ENCODE peak calls at places on chromosomes 2 and 18, in four cellular contexts. P, X, B and U are unnamed samples.

GRCh38 chr18:3675994-3676393 is 226.0 kb downstream of the TGIF1 start:
- DNase-seq in B (no peak), X (peak), P (no peak), U (no peak)

GRCh38 chr2:113700186-113700841 is 56.1 kb downstream of the SLC35F5 start:
- DNase-seq in X (no peak), B (no peak), P (peak), U (peak)

GRCh38 chr2:215392164-215392563 is 43.7 kb downstream of the FN1 start:
- DNase-seq in P (no peak), X (no peak), B (no peak), U (no peak)

GRCh38 chr2:211144078-211144477 is 587.7 kb downstream of the CPS1 start:
- DNase-seq in X (peak), P (no peak), B (no peak), U (no peak)

GRCh38 chr2:44291281-44292248 is 16.3 kb downstream of the SLC3A1 start:
- DNase-seq in P (no peak), B (no peak), X (peak), U (peak)

GRCh38 chr2:45898819-45899218 is 247.3 kb downstream of the PRKCE start:
- DNase-seq in B (no peak), P (no peak), X (no peak), U (no peak)

GRCh38 chr2:54274781-54275242 is 18.8 kb upstream of the TSPYL6 start:
- DNase-seq in B (no peak), P (no peak), X (peak), U (no peak)

GRCh38 chr2:227829337-227829736 is 15.7 kb downstream of the CCL20 start:
- DNase-seq in X (no peak), P (no peak), B (no peak), U (no peak)

GRCh38 chr18:37483221-37483971 is 82.2 kb downstream of the CELF4 start:
- DNase-seq in X (peak), B (peak), P (peak), U (peak)

GRCh38 chr2:38751847-38752410 is 768 bp upstream of the SRSF7 start:
- DNase-seq in P (no peak), X (no peak), B (no peak), U (no peak)

GRCh38 chr2:134639265-134639664 is 79.5 kb downstream of the TMEM163 start:
- DNase-seq in X (no peak), P (no peak), B (no peak), U (no peak)

GRCh38 chr18:59646228-59646945 is 50.8 kb downstream of the CCBE1 start:
- DNase-seq in P (no peak), B (no peak), X (no peak), U (peak)

GRCh38 chr2:109335586-109336266 is 206.7 kb downstream of the SH3RF3 start:
- DNase-seq in P (peak), B (no peak), X (peak), U (no peak)

GRCh38 chr2:137969418-137969765 is 5.1 kb downstream of the HNMT start:
- DNase-seq in X (peak), B (no peak), P (no peak), U (no peak)

GRCh38 chr2:19235308-19235707 is 123.1 kb downstream of the OSR1 start:
- DNase-seq in P (no peak), X (peak), B (no peak), U (no peak)

GRCh38 chr2:36677386-36677785 is 19.1 kb upstream of the VIT start:
- DNase-seq in B (no peak), X (no peak), P (no peak), U (no peak)

GRCh38 chr18:67864677-67865340 is 348.3 kb upstream of the DSEL start:
- DNase-seq in P (no peak), B (no peak), X (peak), U (no peak)

GRCh38 chr18:35736696-35737095 is 155.2 kb downstream of the GALNT1 start:
- DNase-seq in X (peak), P (no peak), B (no peak), U (no peak)

GRCh38 chr2:235550946-235551345 is 57.1 kb downstream of the AGAP1 start:
- DNase-seq in X (no peak), P (no peak), B (no peak), U (no peak)

GRCh38 chr18:24118750-24119577 is 19.9 kb upstream of the CABYR start:
- DNase-seq in B (peak), P (peak), X (peak), U (peak)

GRCh38 chr2:108978709-108979111 is 10.3 kb downstream of the EDAR start:
- DNase-seq in X (peak), B (no peak), P (no peak), U (no peak)

GRCh38 chr2:151315381-151315903 is 26.0 kb upstream of the NMI start:
- DNase-seq in P (no peak), X (peak), B (peak), U (peak)

GRCh38 chr2:2577366-2577765 is 246.3 kb upstream of the MYT1L start:
- DNase-seq in B (peak), X (no peak), P (no peak), U (peak)

GRCh38 chr2:189662674-189663226 is 1.5 kb downstream of the ASNSD1 start:
- DNase-seq in B (no peak), X (no peak), P (no peak), U (no peak)